ENCODE peak calls at places on chromosomes 1 and 21, in ten cellular contexts. L, C, Z, A, E, W, F, B, I and Y are unnamed samples.

GRCh38 chr1:34754878-34755637 is at the start of gene GJB5:
- DNase-seq in L (no peak), C (no peak), Z (no peak), A (no peak), E (no peak), W (no peak), F (no peak), B (no peak), I (no peak), Y (no peak)

GRCh38 chr1:179144621-179145020 is 62.8 kb downstream of the TOR3A start:
- DNase-seq in L (no peak), C (no peak), Z (no peak), A (no peak), E (no peak), W (no peak), F (no peak), B (no peak), I (no peak), Y (no peak)

GRCh38 chr1:1619917-1620361 is 4.6 kb downstream of the MIB2 start:
- DNase-seq in L (no peak), C (no peak), Z (no peak), A (peak; percentile 38), E (no peak), W (no peak), F (no peak), B (no peak), I (no peak), Y (no peak)

GRCh38 chr1:172561252-172561651 is 28.3 kb downstream of the SUCO start:
- DNase-seq in L (no peak), C (no peak), Z (no peak), A (no peak), E (no peak), W (no peak), F (no peak), B (no peak), I (no peak), Y (no peak)

GRCh38 chr1:23634840-23635642 is 56.6 kb upstream of the RPL11 start:
- DNase-seq in L (peak; percentile 56), C (peak; percentile 20), Z (peak; percentile 62), A (peak; percentile 53), E (peak; percentile 54), W (peak; percentile 49), F (peak; percentile 71), B (peak; percentile 35), I (no peak), Y (peak; percentile 70)

GRCh38 chr1:13451399-13451965 is 41.2 kb downstream of the PRAMEF20 start:
- DNase-seq in L (no peak), C (no peak), Z (no peak), A (no peak), E (no peak), W (no peak), F (no peak), B (no peak), I (no peak), Y (no peak)

GRCh38 chr1:52157582-52157981 is 15.7 kb downstream of the ZFYVE9 start:
- DNase-seq in L (no peak), C (no peak), Z (no peak), A (no peak), E (no peak), W (no peak), F (no peak), B (no peak), I (no peak), Y (no peak)

GRCh38 chr1:158126425-158126824 is 54.3 kb upstream of the CD1D start:
- DNase-seq in L (no peak), C (no peak), Z (no peak), A (no peak), E (no peak), W (no peak), F (no peak), B (no peak), I (no peak), Y (peak; percentile 25)

GRCh38 chr21:28633803-28634572 is 358.7 kb downstream of the LTN1 start:
- DNase-seq in L (no peak), C (no peak), Z (no peak), A (no peak), E (no peak), W (no peak), F (no peak), B (no peak), I (no peak), Y (peak; percentile 33)

GRCh38 chr1:209616366-209617046 is 33.0 kb downstream of the CAMK1G start:
- DNase-seq in L (no peak), C (no peak), Z (no peak), A (no peak), E (no peak), W (no peak), F (no peak), B (no peak), I (no peak), Y (no peak)

GRCh38 chr1:164764333-164764732 is 205.3 kb downstream of the PBX1 start:
- DNase-seq in L (no peak), C (no peak), Z (no peak), A (no peak), E (no peak), W (no peak), F (no peak), B (no peak), I (no peak), Y (no peak)

GRCh38 chr1:1361982-1362423 is 3.6 kb upstream of the MXRA8 start:
- DNase-seq in L (no peak), C (no peak), Z (no peak), A (peak; percentile 52), E (no peak), W (no peak), F (no peak), B (no peak), I (no peak), Y (no peak)

GRCh38 chr1:206578115-206578935 is 33.9 kb downstream of the EIF2D start:
- DNase-seq in L (no peak), C (no peak), Z (no peak), A (no peak), E (no peak), W (no peak), F (no peak), B (no peak), I (no peak), Y (peak; percentile 47)

GRCh38 chr1:120179420-120180348 is 3.4 kb upstream of the SEC22B start:
- DNase-seq in L (no peak), C (no peak), Z (no peak), A (peak; percentile 42), E (no peak), W (no peak), F (peak; percentile 48), B (no peak), I (no peak), Y (no peak)

GRCh38 chr1:216261631-216262030 is 161.6 kb downstream of the USH2A start:
- DNase-seq in L (no peak), C (no peak), Z (no peak), A (no peak), E (no peak), W (no peak), F (no peak), B (no peak), I (no peak), Y (no peak)

GRCh38 chr1:186155594-186155993 is 219.5 kb downstream of the TPR start:
- DNase-seq in L (no peak), C (no peak), Z (no peak), A (no peak), E (no peak), W (no peak), F (peak; percentile 40), B (no peak), I (no peak), Y (no peak)

GRCh38 chr1:236395780-236396664 is 1.9 kb downstream of the EDARADD start:
- DNase-seq in L (peak; percentile 28), C (no peak), Z (no peak), A (peak; percentile 58), E (no peak), W (no peak), F (no peak), B (no peak), I (no peak), Y (peak; percentile 49)

GRCh38 chr1:231606712-231607111 is 19.9 kb upstream of the DISC1 start:
- DNase-seq in L (no peak), C (no peak), Z (no peak), A (no peak), E (no peak), W (no peak), F (no peak), B (no peak), I (no peak), Y (no peak)

GRCh38 chr1:119797137-119797536 is 14.1 kb downstream of the REG4 start:
- DNase-seq in L (no peak), C (no peak), Z (no peak), A (no peak), E (no peak), W (no peak), F (no peak), B (no peak), I (no peak), Y (no peak)

GRCh38 chr1:164576311-164577271 is 17.6 kb downstream of the PBX1 start:
- DNase-seq in L (no peak), C (no peak), Z (no peak), A (peak; percentile 63), E (no peak), W (no peak), F (no peak), B (no peak), I (no peak), Y (no peak)

GRCh38 chr1:54967372-54967771 is 13.1 kb upstream of the TMEM61 start:
- DNase-seq in L (no peak), C (no peak), Z (no peak), A (no peak), E (no peak), W (no peak), F (no peak), B (no peak), I (no peak), Y (no peak)

GRCh38 chr1:52814465-52814864 is 28.1 kb upstream of the ZYG11A start:
- DNase-seq in L (no peak), C (no peak), Z (no peak), A (no peak), E (no peak), W (no peak), F (peak; percentile 17), B (no peak), I (no peak), Y (no peak)

GRCh38 chr21:31293986-31294385 is 50.1 kb downstream of the TIAM1 start:
- DNase-seq in L (peak; percentile 70), C (no peak), Z (no peak), A (no peak), E (peak; percentile 78), W (no peak), F (peak; percentile 53), B (no peak), I (no peak), Y (peak; percentile 84)

GRCh38 chr1:151047591-151047924 is at the start of gene C1orf56:
- DNase-seq in L (peak; percentile 65), C (peak; percentile 49), Z (peak; percentile 43), A (peak; percentile 75), E (peak; percentile 67), W (peak; percentile 39), F (peak; percentile 76), B (peak; percentile 51), I (no peak), Y (peak; percentile 70)

GRCh38 chr1:39490596-39491145 is 765 bp upstream of the BMP8A start:
- DNase-seq in L (peak; percentile 26), C (peak; percentile 25), Z (no peak), A (no peak), E (peak; percentile 26), W (no peak), F (no peak), B (no peak), I (no peak), Y (peak; percentile 18)

GRCh38 chr1:223706077-223706988 is 6.0 kb upstream of the CAPN2 start:
- DNase-seq in L (no peak), C (no peak), Z (no peak), A (no peak), E (no peak), W (no peak), F (peak; percentile 85), B (no peak), I (no peak), Y (no peak)

GRCh38 chr1:109254621-109255096 is 5.3 kb downstream of the CELSR2 start:
- DNase-seq in L (no peak), C (no peak), Z (no peak), A (no peak), E (no peak), W (no peak), F (peak; percentile 71), B (no peak), I (no peak), Y (no peak)

GRCh38 chr1:27153549-27153886 is 1.4 kb downstream of the SLC9A1 start:
- DNase-seq in L (no peak), C (no peak), Z (no peak), A (peak; percentile 47), E (no peak), W (no peak), F (no peak), B (no peak), I (no peak), Y (no peak)